ENCODE peak calls at places on chromosomes 3 and 15, in five cellular contexts. X is neural crest cell, J is GM12891, S is body of pancreas, V is GM10248. G is an unnamed sample.

GRCh38 chr15:67117356-67117755 is 52.0 kb downstream of the SMAD3 start:
- DNase-seq in X (no peak), V (no peak), J (no peak), S (no peak), G (no peak)

GRCh38 chr3:175046666-175047065 is 187.5 kb downstream of the NAALADL2 start:
- DNase-seq in V (no peak), J (no peak), X (no peak), S (no peak), G (no peak)

GRCh38 chr15:90950676-90951075 is 4.0 kb upstream of the RCCD1 start:
- DNase-seq in J (no peak), X (no peak), V (no peak), S (no peak), G (no peak)

GRCh38 chr3:67461667-67462142 is 192.7 kb downstream of the SUCLG2 start:
- DNase-seq in V (no peak), S (no peak), J (no peak), X (no peak), G (no peak)

GRCh38 chr3:175493296-175493695 is 634.2 kb downstream of the NAALADL2 start:
- DNase-seq in X (no peak), S (no peak), J (no peak), V (no peak), G (no peak)

GRCh38 chr3:45567730-45568172 is 26.8 kb upstream of the LIMD1 start:
- DNase-seq in S (no peak), X (no peak), J (peak; percentile 36), V (peak; percentile 73), G (no peak)

GRCh38 chr3:82628385-82629014 is 867.1 kb upstream of the GBE1 start:
- DNase-seq in V (no peak), S (no peak), J (no peak), X (no peak), G (no peak)

GRCh38 chr3:126678691-126679317 is 23.9 kb upstream of the TXNRD3 start:
- DNase-seq in V (no peak), S (no peak), X (no peak), J (peak; percentile 52), G (no peak)

GRCh38 chr3:156174229-156174847 is 54.0 kb downstream of the KCNAB1 start:
- DNase-seq in X (no peak), J (no peak), V (no peak), S (no peak), G (no peak)

GRCh38 chr15:98554272-98555172 is 93.8 kb upstream of the IGF1R start:
- DNase-seq in V (no peak), X (no peak), J (no peak), S (peak; percentile 59), G (no peak)

GRCh38 chr3:98110191-98110908 is 20.2 kb upstream of the OR5H1 start:
- DNase-seq in X (no peak), V (no peak), S (no peak), J (no peak), G (no peak)

GRCh38 chr15:31511707-31512310 is 185.2 kb downstream of the KLF13 start:
- DNase-seq in J (no peak), V (peak; percentile 45), X (no peak), S (no peak), G (no peak)

GRCh38 chr15:80934761-80935221 is 54.8 kb downstream of the MESD start:
- DNase-seq in X (no peak), S (no peak), J (no peak), V (no peak), G (no peak)

GRCh38 chr3:151356791-151357460 is 27.6 kb upstream of the P2RY13 start:
- DNase-seq in V (no peak), S (no peak), X (no peak), J (no peak), G (no peak)

GRCh38 chr15:78035319-78035718 is 42.2 kb downstream of the TBC1D2B start:
- DNase-seq in V (no peak), X (no peak), S (no peak), J (no peak), G (peak; percentile 49)

GRCh38 chr3:169430687-169431404 is 232.7 kb downstream of the MECOM start:
- DNase-seq in S (peak; percentile 26), J (no peak), X (no peak), V (no peak), G (no peak)

GRCh38 chr15:90362936-90363212 is 10.8 kb downstream of the ZNF774 start:
- DNase-seq in X (no peak), V (no peak), S (no peak), J (no peak), G (no peak)

GRCh38 chr15:60575995-60576394 is 97.1 kb upstream of the ICE2 start:
- DNase-seq in S (no peak), V (no peak), X (no peak), J (no peak), G (no peak)

GRCh38 chr15:61702224-61703120 is 357.8 kb downstream of the VPS13C start:
- DNase-seq in J (no peak), X (no peak), S (no peak), V (no peak), G (no peak)

GRCh38 chr15:92158426-92158825 is 235.3 kb upstream of the ST8SIA2 start:
- DNase-seq in J (no peak), V (no peak), S (no peak), X (no peak), G (no peak)

GRCh38 chr3:180630360-180630759 is 28.4 kb downstream of the TTC14 start:
- DNase-seq in V (no peak), S (no peak), X (no peak), J (no peak), G (no peak)

GRCh38 chr3:195114786-195115597 is 156.0 kb downstream of the XXYLT1 start:
- DNase-seq in X (no peak), S (no peak), J (no peak), V (no peak), G (no peak)

GRCh38 chr15:66654718-66655375 is 47.2 kb upstream of the SMAD6 start:
- DNase-seq in V (no peak), S (no peak), X (no peak), J (no peak), G (peak; percentile 58)